ENCODE peak calls at places on chromosome 4, in eight cellular contexts. One of them, this sample, is unnamed.
A peak's percentile ranks its signal among the peaks of the same experiment; 100 is the strongest.

GRCh38 chr4:9409793-9410192 is 34.4 kb upstream of the DEFB131A start:
- DNase-seq in fibroblast of the aortic adventitia: no peak
- DNase-seq in effector memory CD8-positive, alpha-beta T cell: no peak
- DNase-seq in AG09309: no peak
- DNase-seq in GDM1: no peak
- DNase-seq in HCT116: no peak
- DNase-seq in stimulated activated CD8-positive, alpha-beta memory T cell treated with anti-CD3 and anti-CD28 coated beads, Interleukin-15, amount 100 ng/mL, for 48 hours: no peak
- DNase-seq in ecto neural progenitor cell: no peak
- DNase-seq in this sample: no peak

GRCh38 chr4:20252656-20253271 is 1.1 kb downstream of the SLIT2 start:
- DNase-seq in fibroblast of the aortic adventitia: peak; percentile 58
- DNase-seq in effector memory CD8-positive, alpha-beta T cell: no peak
- DNase-seq in AG09309: no peak
- DNase-seq in GDM1: no peak
- DNase-seq in HCT116: no peak
- DNase-seq in stimulated activated CD8-positive, alpha-beta memory T cell treated with anti-CD3 and anti-CD28 coated beads, Interleukin-15, amount 100 ng/mL, for 48 hours: no peak
- DNase-seq in ecto neural progenitor cell: peak; percentile 68
- DNase-seq in this sample: no peak

GRCh38 chr4:169757575-169758184 is at the start of gene HPF1:
- DNase-seq in fibroblast of the aortic adventitia: peak; percentile 80
- DNase-seq in effector memory CD8-positive, alpha-beta T cell: peak; percentile 93
- DNase-seq in AG09309: peak; percentile 25
- DNase-seq in GDM1: peak; percentile 82
- DNase-seq in HCT116: peak; percentile 90
- DNase-seq in stimulated activated CD8-positive, alpha-beta memory T cell treated with anti-CD3 and anti-CD28 coated beads, Interleukin-15, amount 100 ng/mL, for 48 hours: peak; percentile 89
- DNase-seq in ecto neural progenitor cell: peak; percentile 96
- DNase-seq in this sample: peak; percentile 95

GRCh38 chr4:158121203-158121586 is 51.6 kb downstream of the GASK1B start:
- DNase-seq in fibroblast of the aortic adventitia: peak; percentile 100
- DNase-seq in effector memory CD8-positive, alpha-beta T cell: no peak
- DNase-seq in AG09309: peak; percentile 96
- DNase-seq in GDM1: no peak
- DNase-seq in HCT116: no peak
- DNase-seq in stimulated activated CD8-positive, alpha-beta memory T cell treated with anti-CD3 and anti-CD28 coated beads, Interleukin-15, amount 100 ng/mL, for 48 hours: no peak
- DNase-seq in ecto neural progenitor cell: no peak
- DNase-seq in this sample: no peak

GRCh38 chr4:171966356-171966755 is 153.2 kb downstream of the GALNTL6 start:
- DNase-seq in fibroblast of the aortic adventitia: no peak
- DNase-seq in effector memory CD8-positive, alpha-beta T cell: no peak
- DNase-seq in AG09309: no peak
- DNase-seq in GDM1: no peak
- DNase-seq in HCT116: no peak
- DNase-seq in stimulated activated CD8-positive, alpha-beta memory T cell treated with anti-CD3 and anti-CD28 coated beads, Interleukin-15, amount 100 ng/mL, for 48 hours: no peak
- DNase-seq in ecto neural progenitor cell: no peak
- DNase-seq in this sample: no peak

GRCh38 chr4:142265536-142265935 is 580.6 kb downstream of the INPP4B start:
- DNase-seq in fibroblast of the aortic adventitia: peak; percentile 76
- DNase-seq in effector memory CD8-positive, alpha-beta T cell: no peak
- DNase-seq in AG09309: peak; percentile 5
- DNase-seq in GDM1: no peak
- DNase-seq in HCT116: peak; percentile 21
- DNase-seq in stimulated activated CD8-positive, alpha-beta memory T cell treated with anti-CD3 and anti-CD28 coated beads, Interleukin-15, amount 100 ng/mL, for 48 hours: no peak
- DNase-seq in ecto neural progenitor cell: no peak
- DNase-seq in this sample: no peak

GRCh38 chr4:2791518-2792395 is 1.1 kb upstream of the SH3BP2 start:
- DNase-seq in fibroblast of the aortic adventitia: no peak
- DNase-seq in effector memory CD8-positive, alpha-beta T cell: no peak
- DNase-seq in AG09309: no peak
- DNase-seq in GDM1: no peak
- DNase-seq in HCT116: no peak
- DNase-seq in stimulated activated CD8-positive, alpha-beta memory T cell treated with anti-CD3 and anti-CD28 coated beads, Interleukin-15, amount 100 ng/mL, for 48 hours: no peak
- DNase-seq in ecto neural progenitor cell: peak; percentile 50
- DNase-seq in this sample: no peak

GRCh38 chr4:52574036-52574435 is 85.1 kb downstream of the USP46 start:
- DNase-seq in fibroblast of the aortic adventitia: no peak
- DNase-seq in effector memory CD8-positive, alpha-beta T cell: no peak
- DNase-seq in AG09309: no peak
- DNase-seq in GDM1: no peak
- DNase-seq in HCT116: no peak
- DNase-seq in stimulated activated CD8-positive, alpha-beta memory T cell treated with anti-CD3 and anti-CD28 coated beads, Interleukin-15, amount 100 ng/mL, for 48 hours: no peak
- DNase-seq in ecto neural progenitor cell: no peak
- DNase-seq in this sample: no peak

GRCh38 chr4:140756292-140757219 is at the start of gene TBC1D9:
- DNase-seq in fibroblast of the aortic adventitia: peak; percentile 75
- DNase-seq in effector memory CD8-positive, alpha-beta T cell: no peak
- DNase-seq in AG09309: peak; percentile 16
- DNase-seq in GDM1: no peak
- DNase-seq in HCT116: peak; percentile 86
- DNase-seq in stimulated activated CD8-positive, alpha-beta memory T cell treated with anti-CD3 and anti-CD28 coated beads, Interleukin-15, amount 100 ng/mL, for 48 hours: no peak
- DNase-seq in ecto neural progenitor cell: peak; percentile 82
- DNase-seq in this sample: no peak

GRCh38 chr4:118037955-118038354 is 3.7 kb downstream of the NDST3 start:
- DNase-seq in fibroblast of the aortic adventitia: no peak
- DNase-seq in effector memory CD8-positive, alpha-beta T cell: no peak
- DNase-seq in AG09309: no peak
- DNase-seq in GDM1: no peak
- DNase-seq in HCT116: no peak
- DNase-seq in stimulated activated CD8-positive, alpha-beta memory T cell treated with anti-CD3 and anti-CD28 coated beads, Interleukin-15, amount 100 ng/mL, for 48 hours: no peak
- DNase-seq in ecto neural progenitor cell: no peak
- DNase-seq in this sample: no peak

GRCh38 chr4:39526283-39526682 is 956 bp downstream of the UGDH start:
- DNase-seq in fibroblast of the aortic adventitia: no peak
- DNase-seq in effector memory CD8-positive, alpha-beta T cell: no peak
- DNase-seq in AG09309: no peak
- DNase-seq in GDM1: no peak
- DNase-seq in HCT116: no peak
- DNase-seq in stimulated activated CD8-positive, alpha-beta memory T cell treated with anti-CD3 and anti-CD28 coated beads, Interleukin-15, amount 100 ng/mL, for 48 hours: no peak
- DNase-seq in ecto neural progenitor cell: no peak
- DNase-seq in this sample: no peak

GRCh38 chr4:168645933-168646768 is 149.3 kb downstream of the PALLD start:
- DNase-seq in fibroblast of the aortic adventitia: no peak
- DNase-seq in effector memory CD8-positive, alpha-beta T cell: no peak
- DNase-seq in AG09309: no peak
- DNase-seq in GDM1: no peak
- DNase-seq in HCT116: no peak
- DNase-seq in stimulated activated CD8-positive, alpha-beta memory T cell treated with anti-CD3 and anti-CD28 coated beads, Interleukin-15, amount 100 ng/mL, for 48 hours: no peak
- DNase-seq in ecto neural progenitor cell: no peak
- DNase-seq in this sample: no peak

GRCh38 chr4:148004228-148004813 is 272.4 kb downstream of the ARHGAP10 start:
- DNase-seq in fibroblast of the aortic adventitia: peak; percentile 60
- DNase-seq in effector memory CD8-positive, alpha-beta T cell: no peak
- DNase-seq in AG09309: no peak
- DNase-seq in GDM1: peak; percentile 12
- DNase-seq in HCT116: no peak
- DNase-seq in stimulated activated CD8-positive, alpha-beta memory T cell treated with anti-CD3 and anti-CD28 coated beads, Interleukin-15, amount 100 ng/mL, for 48 hours: no peak
- DNase-seq in ecto neural progenitor cell: no peak
- DNase-seq in this sample: no peak

This sample was measured in T-helper 9 cell.